ENCODE peak calls at places on chromosomes 11 and 22, in ten cellular contexts. H is GOT3, G is posterior vena cava, T is posterior cingulate gyrus, Y is non-pigmented ciliary epithelial cell, I is cerebellar nuclear complex, U is H4, S is mammary epithelial cell, J is amygdala, L is NCI-H2171. D is an unnamed sample.

GRCh38 chr11:129732926-129733325 is 82.7 kb upstream of the TMEM45B start:
- DNase-seq in H (no peak), G (no peak), T (no peak), Y (no peak), I (no peak), U (no peak), S (no peak), J (no peak), L (no peak), D (no peak)

GRCh38 chr22:38403806-38404205 is 51.2 kb downstream of the KCNJ4 start:
- DNase-seq in H (no peak), G (peak), T (peak), Y (no peak), I (no peak), U (no peak), S (no peak), J (no peak), L (no peak), D (no peak)

GRCh38 chr22:28750471-28750881 is 8.6 kb downstream of the HSCB start:
- DNase-seq in H (no peak), G (no peak), T (no peak), Y (peak), I (no peak), U (no peak), S (no peak), J (no peak), L (no peak), D (no peak)

GRCh38 chr22:43476341-43476740 is 64.5 kb downstream of the MPPED1 start:
- DNase-seq in H (no peak), G (no peak), T (no peak), Y (no peak), I (no peak), U (no peak), S (no peak), J (no peak), L (no peak), D (no peak)

GRCh38 chr11:64516226-64516625 is 74.8 kb upstream of the SLC22A12 start:
- DNase-seq in H (no peak), G (no peak), T (no peak), Y (no peak), I (no peak), U (no peak), S (no peak), J (no peak), L (no peak), D (no peak)

GRCh38 chr11:78860720-78861422 is 286.2 kb upstream of the NARS2 start:
- DNase-seq in H (no peak), G (no peak), T (no peak), Y (no peak), I (no peak), U (no peak), S (no peak), J (no peak), L (no peak), D (peak)

GRCh38 chr22:29596408-29596807 is 7.0 kb upstream of the NF2 start:
- DNase-seq in H (no peak), G (peak), T (no peak), Y (no peak), I (no peak), U (no peak), S (no peak), J (no peak), L (no peak), D (no peak)

GRCh38 chr11:92131289-92131890 is 93.2 kb upstream of the FAT3 start:
- DNase-seq in H (no peak), G (no peak), T (no peak), Y (no peak), I (no peak), U (no peak), S (peak), J (no peak), L (no peak), D (no peak)

GRCh38 chr11:128933481-128934178 is 9.0 kb downstream of the TP53AIP1 start:
- DNase-seq in H (no peak), G (no peak), T (no peak), Y (no peak), I (no peak), U (no peak), S (no peak), J (no peak), L (no peak), D (no peak)

GRCh38 chr11:95327273-95327948 is 96.4 kb upstream of the SESN3 start:
- DNase-seq in H (no peak), G (no peak), T (no peak), Y (no peak), I (no peak), U (no peak), S (peak), J (no peak), L (no peak), D (no peak)

GRCh38 chr11:15969281-15969680 is 387.1 kb downstream of the SOX6 start:
- DNase-seq in H (no peak), G (no peak), T (no peak), Y (peak), I (no peak), U (peak), S (peak), J (peak), L (no peak), D (peak)

GRCh38 chr11:9787981-9788521 is 124.2 kb downstream of the SWAP70 start:
- DNase-seq in H (no peak), G (no peak), T (no peak), Y (peak), I (no peak), U (peak), S (peak), J (no peak), L (no peak), D (no peak)

GRCh38 chr11:32870676-32871075 is 21.9 kb upstream of the QSER1 start:
- DNase-seq in H (no peak), G (no peak), T (no peak), Y (no peak), I (no peak), U (peak), S (no peak), J (no peak), L (no peak), D (no peak)

GRCh38 chr22:41288245-41288946 is 2.4 kb upstream of the RANGAP1 start:
- DNase-seq in H (no peak), G (no peak), T (no peak), Y (no peak), I (no peak), U (peak), S (peak), J (no peak), L (no peak), D (no peak)

GRCh38 chr11:44893250-44894216 is 57.1 kb downstream of the TP53I11 start:
- DNase-seq in H (no peak), G (no peak), T (peak), Y (no peak), I (peak), U (no peak), S (no peak), J (peak), L (peak), D (no peak)

GRCh38 chr11:6397156-6397555 is 6.9 kb downstream of the SMPD1 start:
- DNase-seq in H (no peak), G (no peak), T (peak), Y (no peak), I (no peak), U (no peak), S (no peak), J (no peak), L (no peak), D (no peak)

GRCh38 chr11:119380816-119381185 is 689 bp downstream of the USP2 start:
- DNase-seq in H (no peak), G (no peak), T (no peak), Y (no peak), I (no peak), U (no peak), S (no peak), J (no peak), L (no peak), D (no peak)

GRCh38 chr22:49138250-49138790 is 689.4 kb downstream of the BRD1 start:
- DNase-seq in H (no peak), G (no peak), T (no peak), Y (no peak), I (no peak), U (no peak), S (no peak), J (no peak), L (no peak), D (no peak)

GRCh38 chr11:39374963-39375698 is 2084.3 kb downstream of the LRRC4C start:
- DNase-seq in H (no peak), G (no peak), T (no peak), Y (no peak), I (no peak), U (peak), S (peak), J (no peak), L (no peak), D (peak)

GRCh38 chr11:96307748-96308133 is 35.3 kb downstream of the MAML2 start:
- DNase-seq in H (no peak), G (no peak), T (no peak), Y (peak), I (no peak), U (peak), S (peak), J (no peak), L (no peak), D (peak)

GRCh38 chr11:112778091-112778889 is 182.9 kb upstream of the NCAM1 start:
- DNase-seq in H (no peak), G (no peak), T (no peak), Y (no peak), I (no peak), U (no peak), S (peak), J (no peak), L (no peak), D (no peak)

GRCh38 chr22:39226353-39226752 is 18.4 kb downstream of the PDGFB start:
- DNase-seq in H (no peak), G (no peak), T (no peak), Y (no peak), I (no peak), U (no peak), S (no peak), J (no peak), L (no peak), D (no peak)

GRCh38 chr11:19605500-19606371 is 106.9 kb upstream of the NAV2 start:
- DNase-seq in H (no peak), G (no peak), T (no peak), Y (no peak), I (no peak), U (no peak), S (no peak), J (peak), L (no peak), D (no peak)

GRCh38 chr11:27528711-27529110 is 22.1 kb upstream of the LIN7C start:
- DNase-seq in H (no peak), G (no peak), T (no peak), Y (no peak), I (no peak), U (no peak), S (no peak), J (no peak), L (no peak), D (no peak)

GRCh38 chr22:46572911-46573780 is 35.7 kb upstream of the CELSR1 start:
- DNase-seq in H (no peak), G (no peak), T (peak), Y (no peak), I (no peak), U (no peak), S (no peak), J (no peak), L (no peak), D (no peak)

GRCh38 chr11:64334764-64335741 is 5.0 kb upstream of the CCDC88B start:
- DNase-seq in H (peak), G (peak), T (no peak), Y (peak), I (no peak), U (peak), S (peak), J (no peak), L (peak), D (no peak)

GRCh38 chr11:12245549-12245986 is 131.8 kb upstream of the PARVA start:
- DNase-seq in H (no peak), G (no peak), T (no peak), Y (no peak), I (no peak), U (no peak), S (no peak), J (no peak), L (no peak), D (no peak)

GRCh38 chr22:21104126-21104691 is 58.5 kb downstream of the LRRC74B start:
- DNase-seq in H (no peak), G (no peak), T (no peak), Y (no peak), I (no peak), U (no peak), S (no peak), J (no peak), L (no peak), D (no peak)

GRCh38 chr11:8947230-8947943 is 4.6 kb upstream of the ASCL3 start:
- DNase-seq in H (no peak), G (no peak), T (no peak), Y (no peak), I (no peak), U (no peak), S (no peak), J (no peak), L (no peak), D (no peak)

GRCh38 chr11:82750643-82751139 is 17.0 kb upstream of the FAM181B start:
- DNase-seq in H (no peak), G (no peak), T (no peak), Y (no peak), I (no peak), U (no peak), S (no peak), J (peak), L (no peak), D (no peak)

GRCh38 chr11:131674051-131674755 is 303.8 kb downstream of the NTM start:
- DNase-seq in H (peak), G (peak), T (peak), Y (peak), I (no peak), U (peak), S (peak), J (peak), L (no peak), D (peak)

GRCh38 chr11:75524576-75525432 is 937 bp downstream of the GDPD5 start:
- DNase-seq in H (no peak), G (no peak), T (no peak), Y (no peak), I (no peak), U (no peak), S (no peak), J (no peak), L (no peak), D (no peak)

GRCh38 chr22:30351226-30351625 is 5.5 kb downstream of the SF3A1 start:
- DNase-seq in H (no peak), G (no peak), T (peak), Y (no peak), I (no peak), U (no peak), S (no peak), J (no peak), L (no peak), D (no peak)

GRCh38 chr22:49201046-49201970 is 626.4 kb downstream of the BRD1 start:
- DNase-seq in H (no peak), G (peak), T (peak), Y (no peak), I (no peak), U (no peak), S (no peak), J (no peak), L (no peak), D (no peak)

GRCh38 chr11:66317766-66318575 is 1.1 kb upstream of the CD248 start:
- DNase-seq in H (peak), G (no peak), T (no peak), Y (no peak), I (no peak), U (peak), S (peak), J (no peak), L (peak), D (no peak)

GRCh38 chr22:29256606-29257325 is 11.0 kb downstream of the RHBDD3 start:
- DNase-seq in H (no peak), G (no peak), T (no peak), Y (no peak), I (no peak), U (no peak), S (no peak), J (no peak), L (no peak), D (no peak)

GRCh38 chr11:45560153-45560934 is 105.1 kb downstream of the CHST1 start:
- DNase-seq in H (no peak), G (no peak), T (no peak), Y (no peak), I (no peak), U (no peak), S (no peak), J (no peak), L (peak), D (no peak)

GRCh38 chr22:35883028-35883620 is 145.5 kb downstream of the RBFOX2 start:
- DNase-seq in H (no peak), G (no peak), T (no peak), Y (no peak), I (no peak), U (peak), S (peak), J (no peak), L (no peak), D (peak)

GRCh38 chr11:114762437-114762836 is 84.1 kb downstream of the NXPE2 start:
- DNase-seq in H (no peak), G (peak), T (peak), Y (peak), I (no peak), U (peak), S (peak), J (peak), L (no peak), D (peak)